ENCODE peak calls at places on chromosomes 12 and 14, in seven cellular contexts. K is BJ, Y is tibial nerve, B is AG04450, Z is GM10248, J is K562, P is heart left ventricle. V is an unnamed sample.

GRCh38 chr14:89304972-89305703 is 111.9 kb downstream of the FOXN3 start:
- DNase-seq in K (no peak), Y (no peak), B (peak), Z (peak), J (no peak), P (no peak), V (no peak)

GRCh38 chr12:2631613-2632350 is 163.0 kb upstream of the FKBP4 start:
- DNase-seq in K (no peak), Y (no peak), B (no peak), Z (no peak), J (no peak), P (peak), V (no peak)

GRCh38 chr12:11753151-11753501 is 103.7 kb downstream of the ETV6 start:
- DNase-seq in K (no peak), Y (no peak), B (no peak), Z (no peak), J (no peak), P (no peak), V (no peak)

GRCh38 chr12:131471271-131471905 is 239.5 kb upstream of the SFSWAP start:
- DNase-seq in K (no peak), Y (no peak), B (no peak), Z (no peak), J (no peak), P (no peak), V (no peak)

GRCh38 chr12:66240106-66240820 is 51.2 kb downstream of the IRAK3 start:
- DNase-seq in K (no peak), Y (no peak), B (no peak), Z (no peak), J (no peak), P (no peak), V (no peak)

GRCh38 chr14:78074546-78074945 is 95.6 kb upstream of the NRXN3 start:
- DNase-seq in K (no peak), Y (no peak), B (no peak), Z (no peak), J (no peak), P (no peak), V (no peak)

GRCh38 chr14:52189330-52189729 is 78.2 kb upstream of the PTGDR start:
- DNase-seq in K (no peak), Y (no peak), B (no peak), Z (no peak), J (no peak), P (no peak), V (no peak)

GRCh38 chr12:126144603-126145002 is 1079.4 kb downstream of the AACS start:
- DNase-seq in K (no peak), Y (no peak), B (no peak), Z (no peak), J (no peak), P (no peak), V (no peak)

GRCh38 chr12:59874781-59875180 is 279.0 kb downstream of the SLC16A7 start:
- DNase-seq in K (no peak), Y (no peak), B (no peak), Z (no peak), J (no peak), P (no peak), V (no peak)

DNA sequence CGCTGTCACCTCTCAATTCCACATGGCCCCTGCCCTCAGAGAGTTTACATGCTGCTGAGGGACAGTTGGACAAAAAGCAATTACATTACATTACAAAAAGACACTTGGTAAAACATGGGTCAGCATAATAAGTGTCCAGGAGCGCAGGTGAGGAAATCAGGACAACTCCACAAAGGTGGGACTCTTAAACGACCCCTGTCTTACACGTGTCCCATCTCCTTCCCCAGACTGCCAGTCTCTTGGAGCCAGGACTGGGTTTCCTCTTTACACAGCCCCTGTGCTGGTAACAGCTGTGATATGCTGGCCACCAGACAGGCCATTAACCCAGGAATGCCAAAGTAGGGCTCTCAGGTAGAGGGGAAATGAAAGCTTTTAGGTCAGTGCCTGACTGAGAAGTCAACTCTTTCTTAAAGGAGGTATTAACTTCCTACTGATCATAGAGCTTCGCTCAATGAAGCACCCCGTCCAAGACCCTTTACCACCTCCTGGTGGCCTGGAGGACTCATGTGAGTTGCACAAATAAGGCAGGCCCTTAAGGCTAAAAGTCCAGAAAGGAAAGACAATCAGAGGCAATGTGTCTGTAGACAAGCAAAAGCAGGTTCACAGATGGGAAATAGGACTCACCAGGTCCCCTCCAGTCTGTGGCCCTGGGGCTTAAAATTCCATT is 55.5 kb downstream of the ANO2 start:
- DNase-seq in K (no peak), Y (no peak), B (no peak), Z (no peak), J (peak), P (no peak), V (no peak)
- TF ChIP-seq CTCF in K (no peak), Y (no peak), B (no peak), Z (no peak), J (peak), P (no peak), V (no peak)

GRCh38 chr12:110888256-110888991 is 32.0 kb downstream of the MYL2 start:
- DNase-seq in K (no peak), Y (no peak), B (no peak), Z (no peak), J (no peak), P (no peak), V (no peak)
- TF ChIP-seq CTCF in K (no peak), Y (peak), B (no peak), Z (no peak), J (no peak), P (no peak), V (peak)

GRCh38 chr14:21768116-21768874 is 94.7 kb upstream of the OR4E1 start:
- DNase-seq in K (no peak), Y (no peak), B (no peak), Z (peak), J (peak), P (no peak), V (no peak)
- TF ChIP-seq CTCF in K (peak), Y (no peak), B (peak), Z (peak), J (peak), P (peak), V (no peak)

DNA sequence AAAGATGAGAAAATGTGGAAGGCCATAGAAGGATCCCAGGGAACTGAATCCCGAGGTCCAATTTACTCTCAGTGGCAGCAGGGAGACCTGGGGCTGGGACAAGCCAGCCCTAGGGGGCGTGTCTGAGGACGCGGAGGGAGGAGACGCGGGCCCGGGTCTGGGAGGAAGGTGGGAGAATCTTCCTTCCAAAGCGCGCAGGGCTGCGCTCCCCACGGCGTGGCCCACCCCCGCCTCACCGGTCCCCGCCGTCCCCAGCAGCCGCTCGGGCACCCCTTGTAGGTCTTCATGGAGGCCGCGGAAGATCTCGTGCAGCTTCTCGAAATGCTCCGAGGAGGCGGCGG is 323 bp downstream of the VTI1B start:
- DNase-seq in K (no peak), Y (peak), B (no peak), Z (peak), J (peak), P (peak), V (no peak)
- TF ChIP-seq CTCF in K (peak), Y (no peak), B (peak), Z (no peak), J (peak), P (peak), V (no peak)

GRCh38 chr12:12821975-12822374 is 8.8 kb downstream of the DDX47 start:
- DNase-seq in K (no peak), Y (no peak), B (no peak), Z (peak), J (no peak), P (no peak), V (no peak)

GRCh38 chr12:12817611-12818010 is 4.5 kb downstream of the DDX47 start:
- DNase-seq in K (no peak), Y (no peak), B (no peak), Z (no peak), J (no peak), P (no peak), V (no peak)

GRCh38 chr12:12818693-12819092 is 5.5 kb downstream of the DDX47 start:
- DNase-seq in K (no peak), Y (no peak), B (no peak), Z (no peak), J (no peak), P (no peak), V (no peak)

GRCh38 chr12:12819221-12819620 is 6.1 kb downstream of the DDX47 start:
- DNase-seq in K (no peak), Y (no peak), B (no peak), Z (no peak), J (no peak), P (no peak), V (no peak)

DNA sequence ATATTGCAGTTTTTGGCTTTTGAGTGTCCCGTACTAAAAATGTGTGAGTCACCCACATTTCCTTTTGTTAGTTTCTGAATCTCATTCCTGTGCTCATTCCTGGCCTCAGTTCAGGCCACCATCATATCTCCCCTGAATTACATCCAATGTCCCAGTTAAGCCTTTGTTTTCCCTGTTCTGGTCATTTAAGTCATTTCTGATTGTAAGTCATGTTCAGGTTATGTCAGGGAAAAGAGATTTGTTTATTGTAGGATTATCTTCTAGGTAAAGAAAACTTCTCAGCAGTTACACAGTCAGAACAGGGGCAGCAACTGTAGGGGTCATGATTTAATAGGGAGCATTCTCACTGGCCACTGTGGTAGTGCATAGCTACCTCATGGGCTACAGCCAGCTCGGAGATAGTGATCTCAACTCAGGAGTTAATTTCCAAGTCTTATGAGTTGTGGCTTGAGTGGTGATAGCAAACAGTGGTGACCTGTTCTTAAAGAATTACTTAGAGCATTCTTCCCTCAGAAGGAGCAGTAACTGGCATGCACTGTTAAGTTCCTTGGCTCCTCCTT is 6.7 kb downstream of the DDX47 start:
- DNase-seq in K (peak), Y (no peak), B (peak), Z (no peak), J (peak), P (no peak), V (peak)
- TF ChIP-seq CTCF in K (no peak), Y (no peak), B (peak), Z (no peak), J (no peak), P (no peak), V (no peak)

DNA sequence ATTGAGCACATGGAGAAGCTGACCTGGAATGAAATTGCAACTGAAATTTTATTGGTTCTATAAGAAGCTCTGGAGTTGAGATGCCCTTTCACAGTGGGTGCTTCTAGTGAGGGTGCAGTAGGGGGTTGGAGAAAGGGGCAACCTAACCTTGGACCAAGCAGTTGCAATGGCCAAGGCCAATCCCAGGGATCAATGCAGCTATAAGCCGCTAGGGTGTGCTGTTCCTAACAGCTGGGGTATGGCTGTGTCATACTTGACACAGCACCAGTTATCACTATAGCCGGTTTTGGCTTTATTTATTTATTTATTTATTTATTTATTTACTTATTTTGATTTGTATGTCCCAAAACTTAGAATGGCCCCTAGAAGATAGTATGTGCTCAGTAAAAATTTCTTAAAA is 505.9 kb downstream of the FLRT2 start:
- DNase-seq in K (no peak), Y (no peak), B (no peak), Z (peak), J (peak), P (no peak), V (no peak)
- TF ChIP-seq CTCF in K (peak), Y (no peak), B (peak), Z (peak), J (no peak), P (peak), V (no peak)

DNA sequence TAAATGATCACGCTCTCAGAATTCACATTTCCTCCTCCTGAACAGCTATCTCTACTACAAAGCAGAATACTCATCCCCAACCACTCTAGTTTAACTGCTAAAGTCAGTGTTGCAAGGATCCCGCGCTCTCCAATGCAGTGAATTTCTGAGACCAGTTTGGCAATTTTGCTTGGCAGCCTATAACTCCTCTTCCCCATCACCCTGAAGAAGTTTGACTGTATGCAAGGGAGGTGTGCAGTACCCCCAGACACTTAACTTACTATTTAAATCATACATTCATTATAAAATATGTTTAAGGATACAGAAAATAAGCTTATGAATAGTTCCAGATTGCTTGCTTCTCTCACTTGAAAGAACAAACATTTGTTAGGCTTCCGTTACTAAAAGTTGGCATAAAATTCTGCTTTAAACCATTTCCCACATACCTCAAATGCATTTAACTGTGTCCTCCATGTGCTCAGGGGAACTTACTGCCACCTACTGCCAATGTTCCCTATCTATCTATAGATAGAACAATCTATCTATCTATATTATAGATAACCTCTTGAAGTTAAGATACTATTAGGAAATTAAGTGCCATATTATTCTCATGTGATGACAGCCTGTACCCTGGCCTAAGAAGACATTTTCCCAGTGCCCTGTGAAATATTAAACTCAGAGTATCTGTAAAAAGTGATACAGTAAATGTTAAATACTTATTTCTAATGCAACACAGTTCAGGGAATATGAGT is 2.4 kb downstream of the LGR5 start:
- DNase-seq in K (no peak), Y (no peak), B (no peak), Z (no peak), J (no peak), P (no peak), V (no peak)
- TF ChIP-seq CTCF in K (no peak), Y (no peak), B (no peak), Z (no peak), J (no peak), P (no peak), V (no peak)

DNA sequence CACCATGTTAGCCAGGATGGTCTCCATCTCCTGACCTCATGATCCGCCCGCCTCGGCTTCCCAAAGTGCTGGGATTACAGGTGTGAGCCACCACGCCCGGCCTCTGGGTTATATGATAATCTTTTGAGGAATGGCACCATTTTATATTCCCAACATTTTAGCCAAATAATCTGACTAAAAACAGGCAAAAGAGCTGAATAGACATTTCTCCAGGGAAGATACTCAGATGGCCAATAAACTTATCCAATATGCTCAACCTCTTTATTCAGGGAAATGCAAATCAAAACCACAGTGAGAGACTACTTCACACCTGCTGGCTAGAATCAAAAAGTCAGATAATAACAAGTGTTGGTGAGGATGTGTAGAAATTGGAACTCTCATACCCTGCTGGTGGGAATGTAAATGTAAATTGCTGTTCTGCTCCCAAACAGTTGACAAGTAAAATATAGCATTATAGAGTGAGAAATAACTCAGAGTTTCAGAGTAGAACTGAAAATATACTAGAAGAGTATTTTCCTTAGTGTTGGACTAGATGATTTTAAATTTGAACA is 80.0 kb downstream of the RCOR1 start:
- DNase-seq in K (no peak), Y (no peak), B (no peak), Z (no peak), J (no peak), P (no peak), V (no peak)
- TF ChIP-seq CTCF in K (no peak), Y (no peak), B (peak), Z (no peak), J (no peak), P (no peak), V (no peak)